ENCODE peak calls at places on chromosomes 13 and 19, in six cellular contexts. T is tibial artery; F is CD4-positive, alpha-beta memory T cell; G is hepatocyte; Q is cardiac muscle cell; C is astrocyte. Y is an unnamed sample.

GRCh38 chr13:113528101-113528797 is 37.7 kb upstream of the DCUN1D2 start:
- DNase-seq in T (peak), F (no peak), G (no peak), Q (no peak), C (no peak), Y (no peak)

GRCh38 chr13:94351292-94352000 is 128.0 kb downstream of the DCT start:
- DNase-seq in T (no peak), F (no peak), G (no peak), Q (peak), C (peak), Y (no peak)

GRCh38 chr13:31009166-31009565 is 76.7 kb downstream of the TEX26 start:
- DNase-seq in T (no peak), F (no peak), G (no peak), Q (peak), C (peak), Y (peak)

GRCh38 chr19:15587663-15588062 is 27.4 kb upstream of the CYP4F8 start:
- DNase-seq in T (no peak), F (no peak), G (no peak), Q (no peak), C (no peak), Y (no peak)

GRCh38 chr19:18558202-18558555 is 509 bp downstream of the KXD1 start:
- DNase-seq in T (no peak), F (no peak), G (no peak), Q (no peak), C (no peak), Y (no peak)

GRCh38 chr13:105908581-105908980 is 626.9 kb downstream of the EFNB2 start:
- DNase-seq in T (no peak), F (peak), G (no peak), Q (no peak), C (peak), Y (no peak)

GRCh38 chr19:18612772-18613588 is at the start of gene TMEM59L:
- DNase-seq in T (no peak), F (peak), G (no peak), Q (no peak), C (no peak), Y (no peak)

GRCh38 chr13:63010072-63010658 is 1594.5 kb upstream of the PCDH20 start:
- DNase-seq in T (no peak), F (no peak), G (no peak), Q (no peak), C (no peak), Y (no peak)

GRCh38 chr13:21435231-21435630 is 23.9 kb downstream of the ZDHHC20 start:
- DNase-seq in T (no peak), F (no peak), G (no peak), Q (no peak), C (no peak), Y (no peak)

GRCh38 chr19:48654299-48655059 is 8.5 kb upstream of the CA11 start:
- DNase-seq in T (no peak), F (no peak), G (peak), Q (no peak), C (no peak), Y (no peak)

GRCh38 chr13:101393140-101393539 is 23.2 kb downstream of the NALCN start:
- DNase-seq in T (no peak), F (no peak), G (no peak), Q (no peak), C (no peak), Y (no peak)

GRCh38 chr19:4652075-4652474 is 12.8 kb downstream of the TNFAIP8L1 start:
- DNase-seq in T (no peak), F (no peak), G (no peak), Q (no peak), C (no peak), Y (no peak)

GRCh38 chr19:4656102-4656501 is 14.0 kb downstream of the MYDGF start:
- DNase-seq in T (no peak), F (no peak), G (no peak), Q (no peak), C (no peak), Y (no peak)

GRCh38 chr19:4653793-4654436 is 14.6 kb downstream of the TNFAIP8L1 start:
- DNase-seq in T (no peak), F (no peak), G (no peak), Q (no peak), C (no peak), Y (no peak)

GRCh38 chr19:4657262-4657661 is 12.9 kb downstream of the MYDGF start:
- DNase-seq in T (no peak), F (no peak), G (no peak), Q (no peak), C (no peak), Y (no peak)

DNA sequence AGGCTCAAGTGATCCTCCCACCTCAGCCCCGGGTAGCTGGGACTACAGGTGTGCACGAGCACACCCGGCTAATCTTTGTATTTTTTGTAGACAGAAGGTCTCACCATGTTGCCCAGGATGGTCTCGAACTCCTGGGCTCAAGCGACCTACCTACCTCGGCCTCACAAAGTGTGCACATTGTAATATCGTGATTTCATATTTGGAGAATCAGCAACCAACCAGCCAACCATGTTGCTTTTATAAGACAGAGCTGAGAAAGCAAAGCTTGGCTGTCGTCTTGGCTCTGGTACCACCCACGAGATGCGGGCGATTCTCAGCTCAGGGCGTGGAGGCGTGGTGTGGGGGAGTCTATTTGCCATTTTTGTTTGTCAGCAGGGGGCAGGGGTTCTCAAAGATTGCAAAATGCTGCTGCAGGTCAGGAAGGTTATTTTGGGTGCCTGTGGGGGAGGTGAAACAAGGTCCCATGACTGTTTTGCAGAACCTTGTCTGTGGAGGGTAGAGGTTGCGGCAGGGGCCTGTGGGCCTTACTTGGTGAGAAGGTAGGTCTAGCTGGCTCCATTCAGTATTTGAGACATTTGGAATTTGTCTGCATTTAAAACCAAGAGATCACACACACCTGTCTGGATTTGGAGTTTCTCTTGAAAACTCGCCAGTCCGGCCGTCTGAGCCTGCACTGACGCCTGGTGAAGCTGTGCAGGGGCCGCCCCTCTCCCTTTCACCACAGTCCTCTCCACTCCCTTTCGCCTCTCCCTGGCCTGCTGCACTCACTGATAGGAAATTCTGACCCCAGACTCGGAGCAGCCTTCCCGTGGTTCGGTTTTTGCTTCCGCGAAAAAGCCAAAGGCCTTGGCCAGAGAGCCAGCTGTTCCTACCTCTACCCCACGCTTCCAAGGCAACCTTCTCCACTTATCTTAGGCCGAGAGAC is 15.4 kb downstream of the TNFAIP8L1 start:
- DNase-seq in T (no peak), F (no peak), G (no peak), Q (no peak), C (no peak), Y (no peak)
- H3K27ac ChIP-seq in T (no peak), F (no peak), G (no peak), Q (peak), C (no peak), Y (no peak)

GRCh38 chr19:7458675-7459074 is 30.2 kb downstream of the PEX11G start:
- DNase-seq in T (no peak), F (no peak), G (no peak), Q (no peak), C (no peak), Y (no peak)

GRCh38 chr19:7463575-7463974 is 25.3 kb downstream of the PEX11G start:
- DNase-seq in T (no peak), F (no peak), G (no peak), Q (no peak), C (no peak), Y (no peak)

GRCh38 chr19:7459773-7460172 is 29.1 kb downstream of the PEX11G start:
- DNase-seq in T (no peak), F (no peak), G (no peak), Q (no peak), C (no peak), Y (no peak)

GRCh38 chr19:7461841-7462629 is 26.8 kb downstream of the PEX11G start:
- DNase-seq in T (no peak), F (no peak), G (no peak), Q (no peak), C (no peak), Y (no peak)

GRCh38 chr19:7460562-7460966 is 28.3 kb downstream of the PEX11G start:
- DNase-seq in T (no peak), F (no peak), G (no peak), Q (peak), C (peak), Y (no peak)
- H3K27ac ChIP-seq in T (no peak), F (no peak), G (peak), Q (no peak), C (peak), Y (peak)

GRCh38 chr19:32318884-32319520 is 26.4 kb upstream of the ZNF507 start:
- DNase-seq in T (no peak), F (no peak), G (peak), Q (no peak), C (no peak), Y (no peak)

GRCh38 chr19:32330149-32330548 is 15.3 kb upstream of the ZNF507 start:
- DNase-seq in T (no peak), F (no peak), G (no peak), Q (no peak), C (no peak), Y (no peak)

GRCh38 chr19:32322541-32322940 is 22.9 kb upstream of the ZNF507 start:
- DNase-seq in T (no peak), F (no peak), G (no peak), Q (no peak), C (no peak), Y (no peak)

DNA sequence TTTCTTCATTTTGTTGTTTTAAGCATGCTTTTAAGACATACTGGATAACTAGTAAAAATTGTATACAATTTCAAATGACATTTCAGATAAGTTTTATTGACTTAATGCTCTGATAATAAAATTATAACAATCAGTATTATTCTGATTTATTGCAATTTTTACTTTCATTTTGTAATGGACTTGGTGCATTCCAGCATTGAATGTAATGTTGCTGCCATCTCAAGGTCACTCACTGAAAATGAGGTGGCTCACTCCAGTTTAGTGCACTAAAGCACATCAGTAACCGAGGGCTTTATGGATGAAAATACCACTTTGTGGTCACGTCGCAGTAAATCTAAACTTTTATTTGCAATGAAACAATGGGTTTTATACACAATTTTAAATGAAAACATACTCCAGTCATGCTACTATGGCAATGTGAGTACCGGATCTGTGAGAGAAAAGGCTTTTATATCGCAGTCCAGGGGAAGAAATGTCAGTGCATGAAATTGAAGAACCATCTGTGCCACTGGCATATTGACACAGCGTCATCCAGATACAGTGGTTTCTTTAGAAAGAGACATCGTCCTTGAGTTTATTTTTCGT is 20.7 kb upstream of the ZNF507 start:
- DNase-seq in T (no peak), F (no peak), G (no peak), Q (peak), C (no peak), Y (no peak)
- H3K27ac ChIP-seq in T (no peak), F (no peak), G (no peak), Q (no peak), C (no peak), Y (no peak)

DNA sequence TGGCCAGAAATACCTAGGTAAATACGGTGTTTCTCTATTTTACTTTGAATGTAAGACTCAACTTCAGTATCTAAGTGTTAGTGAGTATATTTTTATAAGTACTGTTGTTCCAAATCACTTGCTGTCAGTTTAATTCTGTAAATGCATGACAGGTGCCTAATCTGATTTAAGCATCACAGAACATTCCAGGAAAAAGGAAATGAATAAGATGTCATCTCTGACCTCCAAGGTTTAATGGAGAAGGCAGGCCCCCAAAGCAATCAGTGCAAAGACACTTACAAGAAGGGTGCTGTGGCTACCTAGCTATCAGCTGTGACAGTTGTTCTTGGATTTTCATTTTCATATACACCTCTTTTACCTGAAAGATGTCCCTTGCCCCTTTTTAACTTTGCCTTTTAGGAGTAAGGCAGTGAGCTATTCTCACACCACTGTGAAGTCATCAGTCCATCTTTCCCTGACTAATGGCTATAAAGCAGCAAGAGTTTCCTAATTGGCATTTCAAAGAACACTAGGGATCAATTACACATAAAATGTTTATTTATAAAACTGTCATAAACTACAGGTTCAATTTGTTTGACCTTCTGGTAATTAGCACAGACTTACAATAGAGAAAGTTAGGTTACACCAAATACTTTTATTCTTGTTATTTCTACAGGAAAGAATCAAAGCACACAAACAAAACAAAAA is 427.6 kb downstream of the SPRY2 start:
- DNase-seq in T (no peak), F (no peak), G (no peak), Q (no peak), C (no peak), Y (no peak)
- H3K27ac ChIP-seq in T (no peak), F (no peak), G (no peak), Q (no peak), C (no peak), Y (no peak)

GRCh38 chr19:56156768-56157167 is 15.7 kb downstream of the ZNF444 start:
- DNase-seq in T (no peak), F (no peak), G (no peak), Q (no peak), C (no peak), Y (no peak)
- H3K27ac ChIP-seq in T (no peak), F (no peak), G (no peak), Q (no peak), C (no peak), Y (no peak)

Y was measured in epithelial cell of prostate.